ENCODE peak calls at places on chromosomes 11 and 22, in four cellular contexts. One of them, this sample, is unnamed.

GRCh38 chr11:95245038-95245437 is 14.0 kb upstream of the SESN3 start:
- ATAC-seq in HCT116: no peak
- ATAC-seq in GM12878: no peak
- ATAC-seq in HepG2: no peak
- ATAC-seq in this sample: no peak

GRCh38 chr11:38005597-38005996 is 1407.6 kb upstream of the RAG2 start:
- ATAC-seq in GM12878: no peak
- ATAC-seq in HCT116: no peak
- ATAC-seq in HepG2: no peak
- ATAC-seq in this sample: peak

GRCh38 chr22:29129644-29130201 is 56.9 kb downstream of the KREMEN1 start:
- ATAC-seq in HepG2: no peak
- ATAC-seq in HCT116: no peak
- ATAC-seq in GM12878: no peak
- ATAC-seq in this sample: no peak

GRCh38 chr22:31090217-31091085 is 9.3 kb downstream of the SMTN start:
- ATAC-seq in HCT116: no peak
- ATAC-seq in HepG2: no peak
- ATAC-seq in GM12878: no peak
- ATAC-seq in this sample: peak

GRCh38 chr11:92955900-92956299 is 13.6 kb upstream of the MTNR1B start:
- ATAC-seq in HepG2: no peak
- ATAC-seq in GM12878: peak
- ATAC-seq in HCT116: no peak
- ATAC-seq in this sample: no peak

GRCh38 chr11:100719809-100720221 is 32.7 kb downstream of the ARHGAP42 start:
- ATAC-seq in HCT116: peak
- ATAC-seq in GM12878: no peak
- ATAC-seq in HepG2: no peak
- ATAC-seq in this sample: peak

GRCh38 chr22:45671051-45671782 is 417 bp upstream of the ATXN10 start:
- ATAC-seq in HepG2: peak
- ATAC-seq in GM12878: no peak
- ATAC-seq in HCT116: no peak
- ATAC-seq in this sample: peak

GRCh38 chr11:62539238-62539925 is 7.2 kb downstream of the AHNAK start:
- ATAC-seq in GM12878: no peak
- ATAC-seq in HepG2: no peak
- ATAC-seq in HCT116: peak
- ATAC-seq in this sample: peak

GRCh38 chr11:124825876-124826275 is 25.7 kb upstream of the MSANTD2 start:
- ATAC-seq in HepG2: no peak
- ATAC-seq in HCT116: no peak
- ATAC-seq in GM12878: no peak
- ATAC-seq in this sample: no peak

GRCh38 chr22:37806409-37807338 is 1.1 kb upstream of the GCAT start:
- ATAC-seq in HepG2: no peak
- ATAC-seq in GM12878: no peak
- ATAC-seq in HCT116: peak
- ATAC-seq in this sample: no peak
- H3K27ac ChIP-seq in HepG2: peak
- H3K27ac ChIP-seq in GM12878: no peak
- H3K27ac ChIP-seq in HCT116: peak
- H3K27ac ChIP-seq in this sample: peak

GRCh38 chr11:629237-629583 is 2.2 kb upstream of the SCT start:
- ATAC-seq in GM12878: peak
- ATAC-seq in HepG2: no peak
- ATAC-seq in HCT116: no peak
- ATAC-seq in this sample: peak
- TF ChIP-seq POLR2AphosphoS5 in GM12878: no peak
- TF ChIP-seq POLR2AphosphoS5 in HepG2: no peak
- TF ChIP-seq POLR2AphosphoS5 in HCT116: no peak
- TF ChIP-seq POLR2AphosphoS5 in this sample: no peak

DNA sequence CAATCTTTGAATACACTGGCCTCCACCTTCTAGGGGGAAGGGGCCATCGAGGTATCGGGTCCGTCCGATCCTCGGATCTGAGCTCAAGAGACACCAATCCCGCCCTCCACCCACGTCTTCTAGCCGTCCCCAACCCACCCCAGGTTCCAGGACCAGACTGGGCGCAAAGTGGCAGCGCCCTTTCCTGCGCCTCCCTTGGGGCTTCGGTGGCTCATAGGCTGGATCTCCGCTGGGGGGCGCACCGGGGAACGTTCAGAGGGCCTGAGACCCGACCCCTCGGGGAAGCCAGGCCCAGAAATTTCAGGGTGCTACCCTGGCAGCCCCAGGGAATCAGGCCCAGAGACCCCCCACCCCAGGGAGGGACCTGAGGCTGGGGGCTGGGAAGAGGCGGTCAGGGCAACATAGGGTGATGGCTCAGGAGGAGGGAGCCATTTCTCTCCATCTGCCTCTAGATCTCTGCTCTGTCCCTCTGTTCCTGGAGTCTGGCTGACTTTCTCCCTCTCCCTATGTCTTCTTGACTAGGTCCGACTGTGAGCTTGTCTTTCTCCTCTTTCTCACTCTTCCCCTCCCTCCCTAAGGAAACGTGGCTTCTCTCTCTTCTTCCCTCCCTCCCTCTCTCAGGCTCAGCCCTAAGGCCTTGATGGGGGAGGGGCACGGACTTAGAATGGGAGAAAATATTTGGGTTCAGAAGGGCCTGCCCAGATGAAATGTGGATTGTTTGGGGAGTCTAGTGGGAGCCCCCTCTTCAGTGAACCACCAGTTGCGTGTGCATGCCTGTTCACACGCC is 1.1 kb downstream of the CREB3L1 start:
- ATAC-seq in GM12878: peak
- ATAC-seq in HCT116: no peak
- ATAC-seq in HepG2: no peak
- ATAC-seq in this sample: no peak
- H3K27ac ChIP-seq in GM12878: peak
- H3K27ac ChIP-seq in HCT116: no peak
- H3K27ac ChIP-seq in HepG2: no peak
- H3K27ac ChIP-seq in this sample: peak

DNA sequence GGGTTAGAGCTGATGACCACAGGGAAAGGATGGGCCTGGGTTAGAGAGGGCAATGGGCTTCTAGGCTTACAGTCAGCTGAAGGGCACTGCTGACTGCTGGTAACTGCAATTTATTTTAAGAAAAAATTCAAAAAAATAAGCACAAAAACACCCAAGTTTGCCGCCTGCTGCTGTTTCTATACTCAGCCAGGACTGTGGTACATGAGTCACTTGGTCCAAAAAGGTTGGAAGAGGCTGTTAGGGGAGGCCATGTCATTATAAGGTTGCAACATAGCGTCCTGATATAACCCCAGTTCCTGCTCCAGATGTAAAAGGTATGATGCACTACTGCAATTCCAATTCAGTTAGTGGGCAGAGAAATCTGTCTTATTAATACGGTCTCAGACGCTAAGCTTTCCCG is 98.9 kb downstream of the ETS1 start:
- ATAC-seq in GM12878: no peak
- ATAC-seq in HepG2: no peak
- ATAC-seq in HCT116: no peak
- ATAC-seq in this sample: peak
- TF ChIP-seq POLR2AphosphoS5 in GM12878: no peak
- TF ChIP-seq POLR2AphosphoS5 in HepG2: no peak
- TF ChIP-seq POLR2AphosphoS5 in HCT116: no peak
- TF ChIP-seq POLR2AphosphoS5 in this sample: peak

GRCh38 chr22:19615001-19615461 is 90.8 kb upstream of the CLDN5 start:
- ATAC-seq in GM12878: peak
- ATAC-seq in HCT116: no peak
- ATAC-seq in HepG2: peak
- ATAC-seq in this sample: no peak

GRCh38 chr22:19614546-19614884 is 90.3 kb upstream of the CLDN5 start:
- ATAC-seq in HCT116: no peak
- ATAC-seq in GM12878: peak
- ATAC-seq in HepG2: no peak
- ATAC-seq in this sample: no peak

GRCh38 chr22:19610518-19611253 is 86.5 kb upstream of the CLDN5 start:
- ATAC-seq in HepG2: no peak
- ATAC-seq in HCT116: no peak
- ATAC-seq in GM12878: peak
- ATAC-seq in this sample: no peak

GRCh38 chr22:19612866-19613572 is 88.8 kb upstream of the CLDN5 start:
- ATAC-seq in HepG2: no peak
- ATAC-seq in GM12878: peak
- ATAC-seq in HCT116: no peak
- ATAC-seq in this sample: no peak

DNA sequence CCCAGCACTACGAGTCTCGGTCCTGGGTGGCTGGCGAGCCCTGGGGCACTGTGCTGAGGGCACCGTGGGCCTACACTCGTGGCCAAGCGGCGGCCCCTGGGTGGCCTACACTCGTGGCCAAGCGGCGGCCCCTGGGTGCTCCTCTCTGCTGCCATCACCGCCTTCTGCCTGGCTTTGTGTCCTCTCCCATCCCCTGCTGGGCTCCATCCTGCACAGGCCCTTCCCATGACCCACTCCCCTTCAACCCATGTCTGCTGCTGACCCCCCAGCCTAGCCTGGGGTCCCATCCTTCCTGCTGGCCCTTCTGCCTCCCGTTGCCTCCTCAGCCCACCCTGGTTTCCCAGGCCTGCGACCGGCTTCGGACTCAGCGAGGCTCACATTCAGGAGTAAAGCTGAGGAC is 87.4 kb upstream of the CLDN5 start:
- ATAC-seq in GM12878: no peak
- ATAC-seq in HCT116: no peak
- ATAC-seq in HepG2: no peak
- ATAC-seq in this sample: no peak
- H3K27ac ChIP-seq in GM12878: no peak
- H3K27ac ChIP-seq in HCT116: no peak
- H3K27ac ChIP-seq in HepG2: no peak
- H3K27ac ChIP-seq in this sample: no peak

This sample was measured in gastroesophageal sphincter.